ENCODE peak calls at places on chromosomes 4 and X, in five cellular contexts. One of them, this sample, is unnamed.
A peak's percentile ranks its signal among the peaks of the same experiment; 100 is the strongest.

GRCh38 chrX:135477576-135477975 is 42.9 kb upstream of the INTS6L start:
- DNase-seq in A673: peak; percentile 88
- DNase-seq in ovary: peak; percentile 40
- DNase-seq in brain microvascular endothelial cell: peak; percentile 72
- DNase-seq in astrocyte of the spinal cord: peak; percentile 61
- DNase-seq in this sample: peak; percentile 62

GRCh38 chrX:154378059-154378798 is 866 bp upstream of the EMD start:
- DNase-seq in A673: peak; percentile 72
- DNase-seq in astrocyte of the spinal cord: peak; percentile 51
- DNase-seq in ovary: peak; percentile 80
- DNase-seq in brain microvascular endothelial cell: no peak
- DNase-seq in this sample: peak; percentile 68

GRCh38 chr4:126361287-126361686 is 1046.5 kb downstream of the FAT4 start:
- DNase-seq in ovary: no peak
- DNase-seq in A673: no peak
- DNase-seq in astrocyte of the spinal cord: no peak
- DNase-seq in brain microvascular endothelial cell: no peak
- DNase-seq in this sample: no peak

GRCh38 chr4:60042231-60042652 is 1157.9 kb upstream of the ADGRL3 start:
- DNase-seq in A673: no peak
- DNase-seq in astrocyte of the spinal cord: no peak
- DNase-seq in brain microvascular endothelial cell: no peak
- DNase-seq in ovary: no peak
- DNase-seq in this sample: no peak

GRCh38 chrX:10486373-10486772 is 134.0 kb downstream of the MID1 start:
- DNase-seq in astrocyte of the spinal cord: peak; percentile 65
- DNase-seq in brain microvascular endothelial cell: peak; percentile 56
- DNase-seq in A673: no peak
- DNase-seq in ovary: no peak
- DNase-seq in this sample: no peak

GRCh38 chr4:113784497-113785254 is 23.1 kb upstream of the CAMK2D start:
- DNase-seq in A673: peak; percentile 80
- DNase-seq in ovary: no peak
- DNase-seq in astrocyte of the spinal cord: peak; percentile 98
- DNase-seq in brain microvascular endothelial cell: peak; percentile 92
- DNase-seq in this sample: no peak

GRCh38 chr4:14783011-14783877 is 219.0 kb upstream of the CPEB2 start:
- DNase-seq in ovary: no peak
- DNase-seq in A673: peak; percentile 60
- DNase-seq in astrocyte of the spinal cord: peak; percentile 90
- DNase-seq in brain microvascular endothelial cell: peak; percentile 94
- DNase-seq in this sample: no peak

GRCh38 chrX:133638285-133638684 is 223.0 kb upstream of the GPC4 start:
- DNase-seq in ovary: no peak
- DNase-seq in brain microvascular endothelial cell: no peak
- DNase-seq in astrocyte of the spinal cord: peak; percentile 27
- DNase-seq in A673: no peak
- DNase-seq in this sample: no peak

GRCh38 chr4:120664851-120665250 is 257.7 kb downstream of the PRDM5 start:
- DNase-seq in ovary: no peak
- DNase-seq in A673: no peak
- DNase-seq in astrocyte of the spinal cord: no peak
- DNase-seq in brain microvascular endothelial cell: no peak
- DNase-seq in this sample: no peak

GRCh38 chr4:168864831-168865541 is 145.1 kb downstream of the CBR4 start:
- DNase-seq in ovary: no peak
- DNase-seq in brain microvascular endothelial cell: no peak
- DNase-seq in astrocyte of the spinal cord: no peak
- DNase-seq in A673: no peak
- DNase-seq in this sample: no peak

GRCh38 chr4:141131738-141132688 is 1.3 kb downstream of the RNF150 start:
- DNase-seq in astrocyte of the spinal cord: peak; percentile 33
- DNase-seq in A673: peak; percentile 11
- DNase-seq in brain microvascular endothelial cell: peak; percentile 11
- DNase-seq in ovary: peak; percentile 70
- DNase-seq in this sample: peak; percentile 43

GRCh38 chr4:106914223-106914622 is 121.9 kb downstream of the DKK2 start:
- DNase-seq in A673: no peak
- DNase-seq in brain microvascular endothelial cell: no peak
- DNase-seq in ovary: peak; percentile 54
- DNase-seq in astrocyte of the spinal cord: no peak
- DNase-seq in this sample: no peak

GRCh38 chr4:41602886-41603503 is 65.0 kb downstream of the LIMCH1 start:
- DNase-seq in brain microvascular endothelial cell: no peak
- DNase-seq in A673: no peak
- DNase-seq in ovary: no peak
- DNase-seq in astrocyte of the spinal cord: no peak
- DNase-seq in this sample: no peak

GRCh38 chr4:54152846-54153600 is 53.1 kb downstream of the GSX2 start:
- DNase-seq in ovary: no peak
- DNase-seq in astrocyte of the spinal cord: peak; percentile 44
- DNase-seq in brain microvascular endothelial cell: peak; percentile 4
- DNase-seq in A673: no peak
- DNase-seq in this sample: no peak

GRCh38 chr4:108622828-108623227 is 2.5 kb downstream of the RPL34 start:
- DNase-seq in ovary: no peak
- DNase-seq in brain microvascular endothelial cell: no peak
- DNase-seq in A673: no peak
- DNase-seq in astrocyte of the spinal cord: no peak
- DNase-seq in this sample: no peak
- H3K4me3 ChIP-seq in ovary: no peak overlapping the region
- H3K4me3 ChIP-seq in brain microvascular endothelial cell: peak overlapping the region; percentile 29
- H3K4me3 ChIP-seq in A673: peak overlapping the region; percentile 76
- H3K4me3 ChIP-seq in astrocyte of the spinal cord: no peak overlapping the region
- H3K4me3 ChIP-seq in this sample: no peak overlapping the region

DNA sequence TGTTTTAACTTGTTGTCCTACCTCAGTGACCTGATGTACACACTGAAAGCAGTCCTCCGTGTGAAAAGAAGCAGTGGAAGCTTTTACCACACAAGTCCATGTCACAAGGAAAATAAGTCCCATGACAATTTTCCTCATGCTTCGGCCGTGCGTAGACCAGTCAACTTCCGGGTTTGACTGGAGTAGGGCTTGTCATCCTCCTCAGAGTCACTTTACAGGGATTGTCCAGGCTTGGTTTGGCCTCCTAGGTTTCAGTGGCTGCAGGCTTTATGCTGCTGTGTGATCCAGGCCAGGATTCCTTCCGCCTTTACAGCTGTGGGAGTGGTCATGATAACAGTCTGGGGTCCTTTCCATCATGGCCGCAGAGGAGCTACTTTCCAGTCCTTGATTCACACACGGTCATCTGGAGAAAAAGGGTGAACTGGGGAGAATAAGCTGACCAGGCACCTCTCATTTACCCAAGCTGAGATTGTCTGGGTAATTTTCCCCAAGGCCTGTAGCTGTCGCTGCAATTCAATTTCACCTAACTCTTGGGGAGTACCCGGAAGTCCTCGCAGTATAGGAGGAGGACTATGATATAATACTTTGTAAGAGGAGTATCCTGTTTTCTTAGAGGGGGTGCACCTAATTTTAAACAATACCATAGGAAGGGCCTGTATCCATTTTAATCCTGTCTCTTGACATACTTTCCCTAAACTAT is 206.1 kb upstream of the KLF8 start:
- DNase-seq in astrocyte of the spinal cord: no peak
- DNase-seq in ovary: no peak
- DNase-seq in brain microvascular endothelial cell: no peak
- DNase-seq in A673: no peak
- DNase-seq in this sample: no peak
- TF ChIP-seq CTCF in astrocyte of the spinal cord: no peak
- TF ChIP-seq CTCF in ovary: no peak
- TF ChIP-seq CTCF in brain microvascular endothelial cell: no peak
- TF ChIP-seq CTCF in A673: no peak
- TF ChIP-seq CTCF in this sample: no peak

DNA sequence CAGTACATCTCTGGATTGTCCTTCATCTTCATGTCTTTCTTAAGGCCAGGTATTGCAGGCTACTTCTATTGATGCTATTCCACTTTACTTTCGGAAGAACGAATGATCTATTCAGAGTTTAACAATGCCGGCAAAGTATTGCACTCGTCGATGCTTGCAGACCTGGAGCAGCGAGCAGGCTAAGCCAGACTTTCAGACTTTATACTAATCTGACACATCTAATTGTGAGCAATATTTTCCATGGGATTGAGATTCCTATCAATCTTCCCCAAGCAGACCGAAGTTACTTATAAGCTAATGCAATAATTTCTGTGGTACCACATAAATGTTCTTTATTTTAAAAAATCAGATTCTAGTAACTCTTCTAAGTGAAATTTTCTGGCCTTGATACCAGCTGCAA is 1.6 kb downstream of the EMCN start:
- DNase-seq in brain microvascular endothelial cell: no peak
- DNase-seq in astrocyte of the spinal cord: no peak
- DNase-seq in A673: no peak
- DNase-seq in ovary: no peak
- DNase-seq in this sample: no peak
- H3K4me3 ChIP-seq in brain microvascular endothelial cell: no peak overlapping the region
- H3K4me3 ChIP-seq in astrocyte of the spinal cord: no peak overlapping the region
- H3K4me3 ChIP-seq in A673: peak overlapping the region; percentile 33
- H3K4me3 ChIP-seq in ovary: no peak overlapping the region
- H3K4me3 ChIP-seq in this sample: peak overlapping the region; percentile 46

DNA sequence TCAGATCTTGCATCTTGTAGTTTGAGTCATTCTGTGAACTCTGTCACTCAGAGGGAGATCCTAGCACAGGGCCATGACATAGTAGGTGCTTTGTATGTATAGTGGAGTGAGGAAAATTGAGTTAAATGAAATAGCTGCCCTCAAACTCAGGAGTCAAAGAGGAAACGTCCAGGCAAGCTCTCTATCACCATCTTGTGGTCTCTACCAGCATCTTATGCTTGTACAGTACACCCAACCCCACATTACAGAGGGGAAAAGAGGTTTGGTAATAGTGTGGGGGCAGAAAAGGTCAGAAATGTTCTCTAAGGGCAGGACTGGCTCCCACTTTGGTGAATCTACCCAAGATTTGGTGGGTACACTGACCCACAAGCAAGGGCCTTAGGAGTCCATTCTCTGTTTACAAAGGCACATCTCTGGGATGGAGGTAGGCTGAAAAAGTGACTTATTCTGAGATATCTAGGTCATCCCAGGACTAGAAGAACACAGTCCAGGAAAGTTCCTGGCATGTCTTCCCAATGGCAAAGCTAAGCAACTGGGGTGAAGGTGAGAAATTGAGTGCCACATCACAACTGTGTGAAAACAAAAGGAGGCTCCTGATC is 131.8 kb downstream of the OR13H1 start:
- DNase-seq in brain microvascular endothelial cell: peak; percentile 16
- DNase-seq in astrocyte of the spinal cord: peak; percentile 13
- DNase-seq in A673: peak; percentile 28
- DNase-seq in ovary: no peak
- DNase-seq in this sample: no peak
- TF ChIP-seq CTCF in brain microvascular endothelial cell: peak; percentile 66
- TF ChIP-seq CTCF in astrocyte of the spinal cord: peak; percentile 67
- TF ChIP-seq CTCF in A673: peak; percentile 63
- TF ChIP-seq CTCF in ovary: no peak
- TF ChIP-seq CTCF in this sample: peak; percentile 18

GRCh38 chr4:169900241-169900845 is 125.9 kb downstream of the MFAP3L start:
- DNase-seq in ovary: no peak
- DNase-seq in A673: no peak
- DNase-seq in brain microvascular endothelial cell: no peak
- DNase-seq in astrocyte of the spinal cord: peak; percentile 24
- DNase-seq in this sample: no peak
- H3K4me3 ChIP-seq in ovary: no peak overlapping the region
- H3K4me3 ChIP-seq in A673: no peak overlapping the region
- H3K4me3 ChIP-seq in brain microvascular endothelial cell: no peak overlapping the region
- H3K4me3 ChIP-seq in astrocyte of the spinal cord: no peak overlapping the region
- H3K4me3 ChIP-seq in this sample: no peak overlapping the region

GRCh38 chr4:119087656-119088055 is 48.0 kb upstream of the MYOZ2 start:
- DNase-seq in ovary: no peak
- DNase-seq in astrocyte of the spinal cord: no peak
- DNase-seq in brain microvascular endothelial cell: no peak
- DNase-seq in A673: no peak
- DNase-seq in this sample: no peak

GRCh38 chr4:119098306-119098705 is 37.3 kb upstream of the MYOZ2 start:
- DNase-seq in ovary: no peak
- DNase-seq in A673: no peak
- DNase-seq in astrocyte of the spinal cord: no peak
- DNase-seq in brain microvascular endothelial cell: no peak
- DNase-seq in this sample: no peak

GRCh38 chr4:119097282-119097900 is 38.2 kb upstream of the MYOZ2 start:
- DNase-seq in brain microvascular endothelial cell: no peak
- DNase-seq in ovary: no peak
- DNase-seq in A673: no peak
- DNase-seq in astrocyte of the spinal cord: no peak
- DNase-seq in this sample: no peak

DNA sequence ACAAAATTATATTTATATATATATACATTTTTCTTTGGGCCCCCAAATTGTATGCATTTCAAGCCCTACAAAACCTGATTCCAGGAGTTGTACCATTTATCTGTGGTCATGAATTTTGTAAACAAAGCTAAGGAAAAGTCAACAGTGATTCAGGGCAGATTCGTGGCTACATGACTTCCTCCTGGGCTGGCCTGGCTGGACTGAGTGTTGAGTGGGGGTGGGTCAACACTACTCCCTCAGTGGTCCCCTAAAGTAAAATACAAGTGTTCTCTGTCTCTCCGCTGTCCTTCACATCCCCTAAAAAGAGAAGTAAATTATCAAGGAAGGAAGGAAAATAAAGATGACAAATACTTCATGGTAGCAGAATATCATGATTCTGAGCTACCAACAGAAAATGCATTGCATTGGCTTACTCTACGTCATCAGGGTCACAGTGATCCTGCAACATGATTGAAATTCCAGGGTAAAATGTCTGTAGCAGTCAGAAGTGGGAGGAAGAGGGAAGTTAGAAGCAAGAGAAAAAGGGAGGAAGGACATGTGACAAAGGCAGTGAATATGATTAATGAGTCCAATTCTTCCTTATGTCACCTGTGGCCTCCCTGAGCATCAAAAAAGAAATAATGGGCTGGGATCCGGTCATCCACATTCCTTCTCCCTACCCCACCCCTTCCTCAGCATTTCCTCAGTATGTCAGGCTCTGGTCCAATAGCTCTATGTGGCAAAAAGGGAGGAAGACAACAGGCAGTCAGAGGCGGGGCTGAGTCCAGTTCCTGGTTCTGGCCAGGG is 42.4 kb upstream of the MYOZ2 start:
- DNase-seq in brain microvascular endothelial cell: no peak
- DNase-seq in A673: no peak
- DNase-seq in ovary: no peak
- DNase-seq in astrocyte of the spinal cord: no peak
- DNase-seq in this sample: no peak
- TF ChIP-seq CTCF in brain microvascular endothelial cell: no peak
- TF ChIP-seq CTCF in A673: no peak
- TF ChIP-seq CTCF in ovary: no peak
- TF ChIP-seq CTCF in astrocyte of the spinal cord: no peak
- TF ChIP-seq CTCF in this sample: no peak

GRCh38 chrX:113539599-113540356 is 699.1 kb upstream of the AMOT start:
- DNase-seq in ovary: no peak
- DNase-seq in brain microvascular endothelial cell: no peak
- DNase-seq in A673: no peak
- DNase-seq in astrocyte of the spinal cord: no peak
- DNase-seq in this sample: no peak
- H3K4me3 ChIP-seq in ovary: no peak overlapping the region
- H3K4me3 ChIP-seq in brain microvascular endothelial cell: no peak overlapping the region
- H3K4me3 ChIP-seq in A673: no peak overlapping the region
- H3K4me3 ChIP-seq in astrocyte of the spinal cord: no peak overlapping the region
- H3K4me3 ChIP-seq in this sample: no peak overlapping the region

GRCh38 chr4:73867783-73868182 is 1.4 kb upstream of the CXCL1 start:
- DNase-seq in brain microvascular endothelial cell: no peak
- DNase-seq in astrocyte of the spinal cord: peak; percentile 19
- DNase-seq in A673: no peak
- DNase-seq in ovary: no peak
- DNase-seq in this sample: no peak
- TF ChIP-seq CTCF in brain microvascular endothelial cell: peak; percentile 11
- TF ChIP-seq CTCF in astrocyte of the spinal cord: no peak
- TF ChIP-seq CTCF in A673: no peak
- TF ChIP-seq CTCF in ovary: no peak
- TF ChIP-seq CTCF in this sample: no peak

GRCh38 chrX:65838674-65839073 is 171.2 kb downstream of the MSN start:
- DNase-seq in astrocyte of the spinal cord: no peak
- DNase-seq in ovary: no peak
- DNase-seq in A673: no peak
- DNase-seq in brain microvascular endothelial cell: no peak
- DNase-seq in this sample: no peak
- H3K4me3 ChIP-seq in astrocyte of the spinal cord: no peak overlapping the region
- H3K4me3 ChIP-seq in ovary: no peak overlapping the region
- H3K4me3 ChIP-seq in A673: no peak overlapping the region
- H3K4me3 ChIP-seq in brain microvascular endothelial cell: no peak overlapping the region
- H3K4me3 ChIP-seq in this sample: no peak overlapping the region

This sample was measured in heart left ventricle.